ENCODE peak calls at places on chromosomes 4 and X, in nine cellular contexts. One of them, this sample, is unnamed.
A peak's percentile ranks its signal among the peaks of the same experiment; 100 is the strongest.

GRCh38 chrX:13550346-13550745 is 19.1 kb upstream of the EGFL6 start:
- DNase-seq in hepatocyte: no peak
- DNase-seq in fibroblast of lung: no peak
- DNase-seq in GM23248: no peak
- DNase-seq in cardiac muscle cell: no peak
- DNase-seq in spleen: no peak
- DNase-seq in heart right ventricle: no peak
- DNase-seq in A549: no peak
- DNase-seq in CD4-positive, alpha-beta memory T cell: no peak
- DNase-seq in this sample: no peak

GRCh38 chr4:115834441-115834840 is 721.0 kb upstream of the NDST4 start:
- DNase-seq in spleen: no peak
- DNase-seq in GM23248: no peak
- DNase-seq in hepatocyte: no peak
- DNase-seq in fibroblast of lung: no peak
- DNase-seq in A549: no peak
- DNase-seq in heart right ventricle: no peak
- DNase-seq in cardiac muscle cell: no peak
- DNase-seq in CD4-positive, alpha-beta memory T cell: no peak
- DNase-seq in this sample: no peak

GRCh38 chr4:5710962-5711478 is at the start of gene EVC:
- DNase-seq in cardiac muscle cell: peak; percentile 76
- DNase-seq in CD4-positive, alpha-beta memory T cell: no peak
- DNase-seq in heart right ventricle: peak; percentile 85
- DNase-seq in GM23248: peak; percentile 90
- DNase-seq in A549: peak; percentile 69
- DNase-seq in spleen: no peak
- DNase-seq in hepatocyte: peak; percentile 82
- DNase-seq in fibroblast of lung: peak; percentile 81
- DNase-seq in this sample: peak; percentile 91

GRCh38 chr4:32203340-32203739 is 1483.2 kb downstream of the PCDH7 start:
- DNase-seq in spleen: no peak
- DNase-seq in hepatocyte: no peak
- DNase-seq in CD4-positive, alpha-beta memory T cell: no peak
- DNase-seq in A549: no peak
- DNase-seq in heart right ventricle: no peak
- DNase-seq in fibroblast of lung: no peak
- DNase-seq in cardiac muscle cell: no peak
- DNase-seq in GM23248: no peak
- DNase-seq in this sample: no peak

GRCh38 chrX:2960861-2961515 is 31.8 kb upstream of the ARSD start:
- DNase-seq in hepatocyte: no peak
- DNase-seq in CD4-positive, alpha-beta memory T cell: no peak
- DNase-seq in A549: no peak
- DNase-seq in heart right ventricle: no peak
- DNase-seq in spleen: no peak
- DNase-seq in fibroblast of lung: no peak
- DNase-seq in cardiac muscle cell: no peak
- DNase-seq in GM23248: no peak
- DNase-seq in this sample: no peak

GRCh38 chrX:9765737-9766098 is at the start of gene GPR143:
- DNase-seq in hepatocyte: no peak
- DNase-seq in cardiac muscle cell: no peak
- DNase-seq in fibroblast of lung: no peak
- DNase-seq in A549: no peak
- DNase-seq in CD4-positive, alpha-beta memory T cell: no peak
- DNase-seq in heart right ventricle: no peak
- DNase-seq in spleen: no peak
- DNase-seq in GM23248: no peak
- DNase-seq in this sample: no peak

GRCh38 chr4:77621254-77621653 is 15.6 kb downstream of the CXCL13 start:
- DNase-seq in fibroblast of lung: no peak
- DNase-seq in CD4-positive, alpha-beta memory T cell: no peak
- DNase-seq in heart right ventricle: no peak
- DNase-seq in spleen: no peak
- DNase-seq in A549: no peak
- DNase-seq in cardiac muscle cell: no peak
- DNase-seq in hepatocyte: no peak
- DNase-seq in GM23248: no peak
- DNase-seq in this sample: no peak

GRCh38 chr4:8319061-8319460 is 49.5 kb downstream of the HTRA3 start:
- DNase-seq in heart right ventricle: no peak
- DNase-seq in cardiac muscle cell: no peak
- DNase-seq in fibroblast of lung: no peak
- DNase-seq in hepatocyte: no peak
- DNase-seq in spleen: peak; percentile 31
- DNase-seq in A549: no peak
- DNase-seq in GM23248: no peak
- DNase-seq in CD4-positive, alpha-beta memory T cell: no peak
- DNase-seq in this sample: no peak

GRCh38 chr4:36242629-36243354 is 1.5 kb downstream of the ARAP2 start:
- DNase-seq in A549: no peak
- DNase-seq in GM23248: no peak
- DNase-seq in CD4-positive, alpha-beta memory T cell: no peak
- DNase-seq in fibroblast of lung: peak; percentile 45
- DNase-seq in spleen: no peak
- DNase-seq in heart right ventricle: no peak
- DNase-seq in hepatocyte: no peak
- DNase-seq in cardiac muscle cell: no peak
- DNase-seq in this sample: no peak

GRCh38 chr4:8539661-8540060 is 40.5 kb upstream of the GPR78 start:
- DNase-seq in A549: no peak
- DNase-seq in hepatocyte: no peak
- DNase-seq in spleen: peak; percentile 38
- DNase-seq in CD4-positive, alpha-beta memory T cell: no peak
- DNase-seq in cardiac muscle cell: no peak
- DNase-seq in heart right ventricle: no peak
- DNase-seq in fibroblast of lung: no peak
- DNase-seq in GM23248: no peak
- DNase-seq in this sample: no peak

GRCh38 chr4:71011451-71011850 is 18.0 kb downstream of the DCK start:
- DNase-seq in fibroblast of lung: no peak
- DNase-seq in A549: no peak
- DNase-seq in CD4-positive, alpha-beta memory T cell: no peak
- DNase-seq in hepatocyte: no peak
- DNase-seq in spleen: no peak
- DNase-seq in cardiac muscle cell: no peak
- DNase-seq in heart right ventricle: no peak
- DNase-seq in GM23248: no peak
- DNase-seq in this sample: no peak

GRCh38 chr4:8319731-8320385 is 50.3 kb downstream of the HTRA3 start:
- DNase-seq in spleen: peak; percentile 79
- DNase-seq in A549: no peak
- DNase-seq in heart right ventricle: peak; percentile 83
- DNase-seq in GM23248: no peak
- DNase-seq in cardiac muscle cell: peak; percentile 35
- DNase-seq in hepatocyte: no peak
- DNase-seq in fibroblast of lung: peak; percentile 20
- DNase-seq in CD4-positive, alpha-beta memory T cell: no peak
- DNase-seq in this sample: peak; percentile 68

GRCh38 chrX:104539081-104539480 is 26.9 kb upstream of the IL1RAPL2 start:
- DNase-seq in hepatocyte: no peak
- DNase-seq in heart right ventricle: no peak
- DNase-seq in A549: no peak
- DNase-seq in GM23248: no peak
- DNase-seq in fibroblast of lung: no peak
- DNase-seq in CD4-positive, alpha-beta memory T cell: no peak
- DNase-seq in cardiac muscle cell: no peak
- DNase-seq in spleen: no peak
- DNase-seq in this sample: no peak

DNA sequence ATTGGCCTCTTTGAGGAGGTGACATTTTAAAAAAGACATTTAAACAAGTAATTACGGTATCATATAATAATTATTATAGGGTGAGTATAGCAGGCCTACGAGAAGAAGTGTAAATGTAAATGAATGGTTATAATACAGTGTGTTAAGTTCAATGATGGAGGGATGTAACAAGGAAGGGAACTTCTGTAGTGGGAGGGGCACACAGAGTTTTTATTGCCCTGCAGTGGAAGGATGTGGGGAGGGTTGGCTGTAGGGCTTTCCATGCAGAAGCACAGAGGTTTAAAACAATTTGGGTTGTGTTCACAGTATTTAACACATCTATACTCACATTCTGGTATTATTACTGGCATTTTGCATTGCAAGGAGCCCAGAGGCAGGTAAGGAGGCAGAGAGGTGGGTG is 41.1 kb downstream of the AFF1 start:
- DNase-seq in heart right ventricle: no peak
- DNase-seq in spleen: no peak
- DNase-seq in A549: no peak
- DNase-seq in hepatocyte: no peak
- DNase-seq in cardiac muscle cell: no peak
- DNase-seq in GM23248: no peak
- DNase-seq in fibroblast of lung: no peak
- DNase-seq in CD4-positive, alpha-beta memory T cell: no peak
- DNase-seq in this sample: no peak
- H3K4me1 ChIP-seq in heart right ventricle: peaks cover 21% of the 10 kb centered on the region
- H3K4me1 ChIP-seq in spleen: peaks cover 45% of the 10 kb centered on the region
- H3K4me1 ChIP-seq in A549: peaks cover 53% of the 10 kb centered on the region
- H3K4me1 ChIP-seq in hepatocyte: peaks cover 19% of the 10 kb centered on the region
- H3K4me1 ChIP-seq in cardiac muscle cell: peaks cover 23% of the 10 kb centered on the region
- H3K4me1 ChIP-seq in GM23248: peaks cover 13% of the 10 kb centered on the region
- H3K4me1 ChIP-seq in fibroblast of lung: no peaks in the 10 kb centered on the region
- H3K4me1 ChIP-seq in CD4-positive, alpha-beta memory T cell: peaks cover 52% of the 10 kb centered on the region
- H3K4me1 ChIP-seq in this sample: peaks cover 43% of the 10 kb centered on the region

GRCh38 chr4:122797405-122798094 is 29.1 kb upstream of the FGF2 start:
- DNase-seq in A549: no peak
- DNase-seq in cardiac muscle cell: no peak
- DNase-seq in CD4-positive, alpha-beta memory T cell: no peak
- DNase-seq in GM23248: no peak
- DNase-seq in spleen: no peak
- DNase-seq in fibroblast of lung: no peak
- DNase-seq in hepatocyte: no peak
- DNase-seq in heart right ventricle: no peak
- DNase-seq in this sample: no peak

GRCh38 chr4:122793811-122794210 is 32.8 kb upstream of the FGF2 start:
- DNase-seq in hepatocyte: no peak
- DNase-seq in fibroblast of lung: no peak
- DNase-seq in GM23248: peak; percentile 58
- DNase-seq in heart right ventricle: no peak
- DNase-seq in CD4-positive, alpha-beta memory T cell: no peak
- DNase-seq in cardiac muscle cell: no peak
- DNase-seq in A549: no peak
- DNase-seq in spleen: no peak
- DNase-seq in this sample: no peak

GRCh38 chr4:122798917-122799316 is 27.7 kb upstream of the FGF2 start:
- DNase-seq in fibroblast of lung: no peak
- DNase-seq in spleen: no peak
- DNase-seq in CD4-positive, alpha-beta memory T cell: no peak
- DNase-seq in heart right ventricle: no peak
- DNase-seq in cardiac muscle cell: no peak
- DNase-seq in GM23248: no peak
- DNase-seq in hepatocyte: no peak
- DNase-seq in A549: no peak
- DNase-seq in this sample: no peak

GRCh38 chr4:122796801-122797404 is 29.7 kb upstream of the FGF2 start:
- DNase-seq in CD4-positive, alpha-beta memory T cell: no peak
- DNase-seq in spleen: no peak
- DNase-seq in GM23248: peak; percentile 68
- DNase-seq in heart right ventricle: no peak
- DNase-seq in fibroblast of lung: peak; percentile 19
- DNase-seq in hepatocyte: no peak
- DNase-seq in A549: no peak
- DNase-seq in cardiac muscle cell: no peak
- DNase-seq in this sample: no peak

GRCh38 chr4:122798101-122798500 is 28.5 kb upstream of the FGF2 start:
- DNase-seq in cardiac muscle cell: no peak
- DNase-seq in A549: peak; percentile 24
- DNase-seq in spleen: no peak
- DNase-seq in GM23248: peak; percentile 94
- DNase-seq in fibroblast of lung: peak; percentile 93
- DNase-seq in heart right ventricle: peak; percentile 70
- DNase-seq in CD4-positive, alpha-beta memory T cell: no peak
- DNase-seq in hepatocyte: peak; percentile 71
- DNase-seq in this sample: peak; percentile 33
- H3K4me3 ChIP-seq in cardiac muscle cell: no peak overlapping the region
- H3K4me3 ChIP-seq in A549: no peak overlapping the region
- H3K4me3 ChIP-seq in spleen: no peak overlapping the region
- H3K4me3 ChIP-seq in GM23248: peak overlapping the region; percentile 65
- H3K4me3 ChIP-seq in fibroblast of lung: peak overlapping the region; percentile 27
- H3K4me3 ChIP-seq in heart right ventricle: peak overlapping the region; percentile 6
- H3K4me3 ChIP-seq in CD4-positive, alpha-beta memory T cell: no peak overlapping the region
- H3K4me3 ChIP-seq in hepatocyte: no peak overlapping the region
- H3K4me3 ChIP-seq in this sample: no peak overlapping the region

DNA sequence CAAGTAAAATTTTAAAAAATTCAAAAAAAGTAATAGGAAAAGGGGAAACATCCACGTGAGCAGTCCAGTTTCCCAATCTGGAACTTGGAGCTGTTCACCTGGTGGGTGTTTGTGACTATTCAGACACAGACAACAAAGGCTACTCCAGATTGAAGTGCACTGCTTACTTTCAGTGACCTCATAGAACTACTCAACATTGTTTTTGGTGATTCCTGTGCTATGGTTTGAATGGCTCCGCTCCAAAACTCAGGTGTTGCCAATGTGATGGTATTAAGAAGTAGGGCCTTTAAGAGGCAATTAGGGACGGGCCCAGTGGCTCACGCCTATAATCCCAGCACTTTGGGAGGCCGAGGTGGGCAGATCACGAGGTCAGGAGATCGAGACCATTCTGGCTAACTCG is 22.1 kb downstream of the SH3RF1 start:
- DNase-seq in A549: no peak
- DNase-seq in CD4-positive, alpha-beta memory T cell: no peak
- DNase-seq in fibroblast of lung: no peak
- DNase-seq in hepatocyte: no peak
- DNase-seq in GM23248: no peak
- DNase-seq in heart right ventricle: no peak
- DNase-seq in cardiac muscle cell: no peak
- DNase-seq in spleen: no peak
- DNase-seq in this sample: peak; percentile 44
- H3K4me1 ChIP-seq in A549: peaks cover 89% of the 10 kb centered on the region
- H3K4me1 ChIP-seq in CD4-positive, alpha-beta memory T cell: no peaks in the 10 kb centered on the region
- H3K4me1 ChIP-seq in fibroblast of lung: peaks cover 16% of the 10 kb centered on the region
- H3K4me1 ChIP-seq in hepatocyte: peaks cover 47% of the 10 kb centered on the region
- H3K4me1 ChIP-seq in GM23248: peaks cover 73% of the 10 kb centered on the region
- H3K4me1 ChIP-seq in heart right ventricle: peaks cover 47% of the 10 kb centered on the region
- H3K4me1 ChIP-seq in cardiac muscle cell: peaks cover 6% of the 10 kb centered on the region
- H3K4me1 ChIP-seq in spleen: peaks cover 4% of the 10 kb centered on the region
- H3K4me1 ChIP-seq in this sample: peaks cover 35% of the 10 kb centered on the region

DNA sequence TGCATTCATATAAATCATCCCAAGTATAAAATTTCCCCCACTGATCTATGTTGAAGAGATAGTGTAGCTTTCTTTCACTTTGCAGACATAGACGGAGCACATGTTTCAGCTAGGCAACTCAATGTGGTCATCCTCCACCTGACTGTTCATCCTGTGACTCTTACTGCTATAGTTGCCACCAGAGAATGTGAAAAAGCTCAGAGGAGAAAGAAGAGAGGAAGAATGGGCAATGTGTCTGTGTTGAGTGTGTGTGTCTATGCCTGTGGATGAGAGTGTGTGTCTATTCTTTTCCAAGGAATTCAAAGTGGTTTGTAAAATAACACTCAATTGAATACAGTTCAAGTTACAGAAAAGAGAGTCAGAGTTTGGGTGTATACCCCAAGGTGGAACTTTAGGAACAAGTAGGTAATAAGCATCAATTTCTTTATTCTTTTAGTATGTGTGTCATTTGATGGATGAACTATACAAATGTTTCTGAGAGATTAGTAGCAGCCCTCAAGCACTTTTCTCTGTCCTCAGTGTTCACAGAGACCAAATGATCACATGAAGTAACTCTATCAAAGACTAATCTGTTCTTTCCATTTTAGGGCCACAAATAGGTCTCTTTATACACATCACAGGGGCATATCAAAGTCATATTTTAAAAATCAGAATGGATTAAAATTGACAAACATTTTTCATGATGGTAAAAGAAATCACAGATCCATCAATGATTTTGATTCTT is 2.3 kb downstream of the SNCA start:
- DNase-seq in CD4-positive, alpha-beta memory T cell: no peak
- DNase-seq in hepatocyte: no peak
- DNase-seq in spleen: no peak
- DNase-seq in heart right ventricle: no peak
- DNase-seq in A549: no peak
- DNase-seq in fibroblast of lung: no peak
- DNase-seq in GM23248: no peak
- DNase-seq in cardiac muscle cell: no peak
- DNase-seq in this sample: no peak
- H3K4me3 ChIP-seq in CD4-positive, alpha-beta memory T cell: no peak overlapping the region
- H3K4me3 ChIP-seq in hepatocyte: no peak overlapping the region
- H3K4me3 ChIP-seq in spleen: no peak overlapping the region
- H3K4me3 ChIP-seq in heart right ventricle: no peak overlapping the region
- H3K4me3 ChIP-seq in A549: no peak overlapping the region
- H3K4me3 ChIP-seq in fibroblast of lung: no peak overlapping the region
- H3K4me3 ChIP-seq in GM23248: no peak overlapping the region
- H3K4me3 ChIP-seq in cardiac muscle cell: no peak overlapping the region
- H3K4me3 ChIP-seq in this sample: no peak overlapping the region

This sample was measured in left lung.